ENCODE peak calls at places on chromosomes 13 and 19, in seven cellular contexts. U, C, M, A, K, T and X are unnamed samples.

GRCh38 chr19:53507523-53508442 is 30.2 kb upstream of the ZNF331 start:
- DNase-seq in U (no peak), C (no peak), M (no peak), A (no peak), K (no peak), T (no peak), X (no peak)

GRCh38 chr13:29543230-29544215 is 52.0 kb downstream of the SLC7A1 start:
- DNase-seq in U (peak; percentile 79), C (no peak), M (no peak), A (no peak), K (no peak), T (peak; percentile 93), X (no peak)

GRCh38 chr13:24161010-24161775 is 673 bp downstream of the SPATA13 start:
- DNase-seq in U (peak; percentile 22), C (peak; percentile 7), M (peak; percentile 62), A (peak; percentile 46), K (peak; percentile 69), T (peak; percentile 44), X (peak; percentile 64)

GRCh38 chr13:78742659-78743058 is 83.7 kb upstream of the OBI1 start:
- DNase-seq in U (no peak), C (no peak), M (no peak), A (no peak), K (no peak), T (no peak), X (no peak)

GRCh38 chr19:5018224-5019015 is 49.5 kb downstream of the KDM4B start:
- DNase-seq in U (peak; percentile 74), C (no peak), M (no peak), A (no peak), K (no peak), T (no peak), X (no peak)

GRCh38 chr19:1373534-1374249 is 10.0 kb upstream of the NDUFS7 start:
- DNase-seq in U (peak; percentile 28), C (peak; percentile 75), M (no peak), A (peak; percentile 92), K (no peak), T (no peak), X (no peak)

GRCh38 chr19:34642241-34642640 is 34.7 kb downstream of the SCGB2B2 start:
- DNase-seq in U (no peak), C (no peak), M (no peak), A (no peak), K (no peak), T (no peak), X (no peak)

GRCh38 chr19:6678690-6679109 is 8.7 kb upstream of the TNFSF14 start:
- DNase-seq in U (peak; percentile 43), C (no peak), M (no peak), A (no peak), K (no peak), T (no peak), X (no peak)

GRCh38 chr13:67238277-67238859 is 8.2 kb upstream of the PCDH9 start:
- DNase-seq in U (peak; percentile 16), C (no peak), M (no peak), A (no peak), K (no peak), T (peak; percentile 13), X (no peak)

GRCh38 chr19:7627166-7627565 is 2.2 kb downstream of the XAB2 start:
- DNase-seq in U (no peak), C (no peak), M (no peak), A (no peak), K (no peak), T (no peak), X (no peak)

GRCh38 chr13:104314926-104315535 is 1248.8 kb upstream of the SLC10A2 start:
- DNase-seq in U (peak; percentile 32), C (no peak), M (no peak), A (no peak), K (no peak), T (no peak), X (no peak)

GRCh38 chr19:43525836-43526771 is 897 bp downstream of the ETHE1 start:
- DNase-seq in U (no peak), C (no peak), M (peak; percentile 53), A (no peak), K (peak; percentile 53), T (peak; percentile 13), X (no peak)

GRCh38 chr19:49106648-49107135 is 7.5 kb upstream of the LIN7B start:
- DNase-seq in U (peak; percentile 36), C (no peak), M (peak; percentile 71), A (no peak), K (peak; percentile 77), T (peak; percentile 71), X (no peak)
- H3K36me3 ChIP-seq in U (peaks cover 45% of the 10 kb centered on the region), C (peaks cover 81% of the 10 kb centered on the region), M (peaks cover 78% of the 10 kb centered on the region), A (no peaks in the 10 kb centered on the region), K (peaks cover 40% of the 10 kb centered on the region), T (peaks cover 28% of the 10 kb centered on the region), X (peaks cover 71% of the 10 kb centered on the region)

GRCh38 chr13:41621716-41622508 is 164.6 kb downstream of the RGCC start:
- DNase-seq in U (peak; percentile 65), C (no peak), M (no peak), A (no peak), K (no peak), T (peak; percentile 37), X (no peak)

GRCh38 chr13:41627425-41627824 is 170.1 kb downstream of the RGCC start:
- DNase-seq in U (no peak), C (no peak), M (no peak), A (no peak), K (no peak), T (no peak), X (no peak)

DNA sequence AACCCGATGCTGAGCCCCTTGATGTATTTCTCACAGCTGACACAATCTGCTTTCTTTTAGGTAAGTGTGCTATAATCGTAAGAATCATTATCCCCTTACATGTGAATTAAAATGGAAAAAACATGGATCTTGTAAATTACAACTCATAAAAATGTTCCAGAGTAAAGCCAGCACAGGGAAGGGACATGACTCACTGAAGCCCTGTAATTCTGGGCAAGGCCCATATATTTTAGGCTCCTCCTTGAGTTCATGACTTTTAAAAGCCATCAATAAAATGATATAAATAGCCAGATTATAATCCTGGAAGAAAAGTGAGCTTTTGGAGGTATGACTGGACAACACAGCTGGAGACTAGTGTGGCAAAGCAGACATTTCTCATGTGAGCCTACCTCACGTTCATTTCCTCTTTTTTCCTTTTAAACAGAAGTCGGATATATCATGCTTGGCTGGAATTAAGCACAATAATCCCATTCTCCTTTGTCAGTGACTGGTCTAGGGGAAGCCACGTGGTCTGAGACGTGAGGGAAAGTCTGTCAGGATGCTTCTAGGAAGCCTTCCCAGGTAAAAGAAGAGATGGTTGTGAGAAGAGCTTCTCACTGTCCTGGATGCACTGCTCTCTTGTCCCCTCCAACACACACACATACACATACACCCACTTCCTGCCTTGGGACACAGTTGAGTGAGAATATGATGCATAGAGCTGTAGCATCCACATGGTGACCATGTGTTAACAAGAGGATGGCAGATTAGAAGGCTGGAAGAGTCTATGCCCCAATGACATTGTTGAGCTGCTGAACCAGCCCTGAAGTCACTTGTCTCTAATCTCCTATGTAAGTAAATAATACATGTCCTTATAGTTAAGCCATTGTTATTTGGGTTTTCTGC is 165.4 kb downstream of the RGCC start:
- DNase-seq in U (peak; percentile 54), C (no peak), M (no peak), A (no peak), K (no peak), T (no peak), X (no peak)
- H3K27ac ChIP-seq in U (peak overlapping the region; percentile 37), C (peak overlapping the region; percentile 3), M (peak overlapping the region; percentile 70), A (no peak overlapping the region), K (no peak overlapping the region), T (no peak overlapping the region), X (peak overlapping the region; percentile 89)

GRCh38 chr13:50550151-50550550 is 293.3 kb downstream of the DLEU7 start:
- DNase-seq in U (no peak), C (no peak), M (no peak), A (no peak), K (no peak), T (no peak), X (no peak)
- H3K4me1 ChIP-seq in U (no peaks in the 10 kb centered on the region), C (no peaks in the 10 kb centered on the region), M (no peaks in the 10 kb centered on the region), A (no peaks in the 10 kb centered on the region), K (no peaks in the 10 kb centered on the region), T (no peaks in the 10 kb centered on the region), X (no peaks in the 10 kb centered on the region)

DNA sequence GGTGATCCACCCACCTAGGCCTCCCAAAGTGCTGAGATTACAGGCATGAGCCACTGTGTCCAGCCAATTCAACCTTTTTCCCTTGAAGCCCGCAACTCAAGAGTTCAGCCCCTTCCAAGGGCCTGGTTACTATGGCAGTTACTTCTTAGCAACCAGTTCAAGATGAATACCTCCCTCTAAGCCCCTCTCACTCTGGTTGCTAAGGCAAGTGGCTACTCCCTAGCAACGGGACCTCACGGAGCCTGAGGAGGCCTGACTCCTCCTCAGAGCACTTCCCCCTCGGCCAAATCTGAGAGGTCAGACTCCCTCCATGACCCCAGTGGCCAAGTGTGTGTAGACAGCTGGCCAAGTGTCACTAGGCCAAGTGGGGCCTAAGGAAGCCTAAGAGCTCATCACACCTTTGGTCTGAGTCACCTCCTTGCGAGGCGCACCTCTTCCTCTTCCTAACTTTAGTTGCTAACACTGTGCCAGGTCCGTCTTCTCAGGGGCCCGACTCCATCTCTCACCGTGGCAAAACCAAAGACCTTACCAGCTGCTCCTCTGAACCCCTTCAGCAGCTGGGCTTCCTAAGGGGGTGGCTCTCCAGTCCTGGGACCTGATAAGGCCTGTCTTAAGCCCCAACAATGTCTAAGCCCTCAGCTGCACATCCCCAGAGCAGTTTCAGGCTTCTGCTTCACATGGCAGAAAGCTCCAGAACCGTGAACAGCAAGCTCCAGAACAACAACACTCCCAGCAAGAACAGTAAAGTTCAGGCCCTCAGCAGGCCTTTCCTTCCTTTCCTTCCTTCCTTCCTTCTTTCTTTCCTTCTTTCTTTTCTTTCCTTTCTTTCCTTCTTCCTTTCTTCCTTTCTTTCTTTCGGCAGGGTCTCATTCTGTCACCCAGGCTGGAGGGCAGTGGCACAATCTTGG is 9.6 kb downstream of the CD37 start:
- DNase-seq in U (no peak), C (no peak), M (no peak), A (no peak), K (no peak), T (peak; percentile 38), X (no peak)
- H3K36me3 ChIP-seq in U (peaks cover 17% of the 10 kb centered on the region), C (peaks cover 90% of the 10 kb centered on the region), M (peaks cover 89% of the 10 kb centered on the region), A (no peaks in the 10 kb centered on the region), K (no peaks in the 10 kb centered on the region), T (peaks cover 32% of the 10 kb centered on the region), X (peaks cover 68% of the 10 kb centered on the region)

GRCh38 chr19:13411899-13412298 is 94.4 kb downstream of the CACNA1A start:
- DNase-seq in U (no peak), C (no peak), M (no peak), A (no peak), K (no peak), T (no peak), X (no peak)
- H3K27ac ChIP-seq in U (no peak overlapping the region), C (no peak overlapping the region), M (no peak overlapping the region), A (no peak overlapping the region), K (no peak overlapping the region), T (no peak overlapping the region), X (no peak overlapping the region)